ENCODE peak calls at places on chromosomes 12 and 14, in five cellular contexts. Z, P, N, H and J are unnamed samples.

GRCh38 chr14:103021817-103022668 is 35.3 kb downstream of the CDC42BPB start:
- DNase-seq in Z (peak), P (no peak), N (no peak), H (no peak), J (peak)

GRCh38 chr14:83300454-83301064 is 1766.9 kb upstream of the SEL1L start:
- DNase-seq in Z (peak), P (peak), N (peak), H (peak), J (no peak)

GRCh38 chr12:3004655-3005565 is 45.7 kb downstream of the TEAD4 start:
- DNase-seq in Z (no peak), P (no peak), N (no peak), H (peak), J (peak)

GRCh38 chr12:3256103-3256551 is 178.9 kb downstream of the TSPAN9 start:
- DNase-seq in Z (no peak), P (no peak), N (no peak), H (no peak), J (no peak)

GRCh38 chr14:85315891-85316290 is 214.1 kb upstream of the FLRT2 start:
- DNase-seq in Z (peak), P (no peak), N (peak), H (no peak), J (no peak)

GRCh38 chr14:94646481-94646880 is 34.3 kb downstream of the SERPINA3 start:
- DNase-seq in Z (no peak), P (no peak), N (no peak), H (no peak), J (peak)

GRCh38 chr14:99649219-99649618 is 4.3 kb downstream of the HHIPL1 start:
- DNase-seq in Z (no peak), P (peak), N (no peak), H (no peak), J (peak)

GRCh38 chr14:60133487-60133886 is 31.7 kb downstream of the DHRS7 start:
- DNase-seq in Z (no peak), P (no peak), N (no peak), H (no peak), J (no peak)

GRCh38 chr14:64654072-64654899 is 49.9 kb upstream of the PLEKHG3 start:
- DNase-seq in Z (peak), P (peak), N (no peak), H (no peak), J (peak)

GRCh38 chr14:66025779-66026178 is 460.4 kb upstream of the CCDC196 start:
- DNase-seq in Z (no peak), P (no peak), N (no peak), H (no peak), J (no peak)

GRCh38 chr12:115387392-115387791 is 703.4 kb upstream of the TBX3 start:
- DNase-seq in Z (no peak), P (no peak), N (no peak), H (no peak), J (no peak)

GRCh38 chr12:38588618-38589309 is 272.2 kb downstream of the ALG10B start:
- DNase-seq in Z (peak), P (no peak), N (no peak), H (no peak), J (no peak)

GRCh38 chr14:77111021-77111420 is 13.0 kb downstream of the CIPC start:
- DNase-seq in Z (no peak), P (no peak), N (no peak), H (peak), J (no peak)

GRCh38 chr14:102162488-102162887 is 22.8 kb downstream of the WDR20 start:
- DNase-seq in Z (no peak), P (no peak), N (no peak), H (no peak), J (no peak)

GRCh38 chr14:21795456-21795855 is 121.8 kb upstream of the OR4E1 start:
- DNase-seq in Z (no peak), P (no peak), N (no peak), H (peak), J (no peak)

GRCh38 chr12:58651850-58652249 is 268.5 kb downstream of the LRIG3 start:
- DNase-seq in Z (no peak), P (no peak), N (no peak), H (no peak), J (no peak)

GRCh38 chr12:103794814-103795213 is 46.2 kb downstream of the NT5DC3 start:
- DNase-seq in Z (no peak), P (no peak), N (no peak), H (no peak), J (no peak)

GRCh38 chr12:40668095-40668494 is 24.1 kb upstream of the CNTN1 start:
- DNase-seq in Z (peak), P (no peak), N (no peak), H (peak), J (no peak)

GRCh38 chr12:95446511-95446910 is 27.4 kb upstream of the METAP2 start:
- DNase-seq in Z (no peak), P (peak), N (no peak), H (peak), J (peak)

GRCh38 chr12:69685810-69686209 is 13.3 kb downstream of the BEST3 start:
- DNase-seq in Z (no peak), P (peak), N (no peak), H (no peak), J (peak)

GRCh38 chr14:30559638-30560071 is 697 bp downstream of the G2E3 start:
- DNase-seq in Z (peak), P (peak), N (peak), H (peak), J (peak)

GRCh38 chr14:100529561-100530031 is 57.6 kb downstream of the BEGAIN start:
- DNase-seq in Z (no peak), P (peak), N (no peak), H (no peak), J (no peak)

GRCh38 chr12:42779186-42779859 is 189.8 kb upstream of the PRICKLE1 start:
- DNase-seq in Z (no peak), P (peak), N (no peak), H (peak), J (peak)

GRCh38 chr12:54217774-54218221 is 29.0 kb upstream of the SMUG1 start:
- DNase-seq in Z (peak), P (no peak), N (no peak), H (no peak), J (no peak)

GRCh38 chr12:57753938-57754337 is 965 bp upstream of the MARCHF9 start:
- DNase-seq in Z (peak), P (no peak), N (no peak), H (peak), J (no peak)

GRCh38 chr14:85223667-85224066 is 306.3 kb upstream of the FLRT2 start:
- DNase-seq in Z (no peak), P (no peak), N (no peak), H (no peak), J (no peak)

GRCh38 chr12:103138538-103138937 is 181.1 kb downstream of the ASCL1 start:
- DNase-seq in Z (no peak), P (no peak), N (no peak), H (no peak), J (no peak)

GRCh38 chr12:57834086-57834876 is 12.2 kb downstream of the CTDSP2 start:
- DNase-seq in Z (peak), P (no peak), N (no peak), H (no peak), J (no peak)

GRCh38 chr14:23478109-23478698 is 8.7 kb downstream of the NGDN start:
- DNase-seq in Z (peak), P (peak), N (peak), H (peak), J (peak)

GRCh38 chr14:47195582-47195981 is 479.8 kb downstream of the MDGA2 start:
- DNase-seq in Z (no peak), P (no peak), N (no peak), H (no peak), J (no peak)

GRCh38 chr12:67068773-67069450 is 200.2 kb upstream of the CAND1 start:
- DNase-seq in Z (peak), P (peak), N (peak), H (no peak), J (peak)

GRCh38 chr12:86724716-86725115 is 468.5 kb upstream of the MGAT4C start:
- DNase-seq in Z (no peak), P (peak), N (no peak), H (no peak), J (peak)

GRCh38 chr14:100122481-100123215 is 36.8 kb downstream of the DEGS2 start:
- DNase-seq in Z (peak), P (no peak), N (no peak), H (no peak), J (no peak)

GRCh38 chr14:52412426-52412825 is 98.3 kb downstream of the PTGER2 start:
- DNase-seq in Z (no peak), P (no peak), N (no peak), H (no peak), J (peak)

GRCh38 chr12:131634037-131634436 is 76.9 kb upstream of the SFSWAP start:
- DNase-seq in Z (no peak), P (peak), N (no peak), H (no peak), J (no peak)

GRCh38 chr14:101077511-101078074 is 174.1 kb upstream of the RTL1 start:
- DNase-seq in Z (peak), P (peak), N (peak), H (no peak), J (no peak)

GRCh38 chr12:28320353-28320752 is 130.1 kb downstream of the CCDC91 start:
- DNase-seq in Z (no peak), P (no peak), N (no peak), H (no peak), J (no peak)